ENCODE peak calls at places on chromosomes 11 and 22, in five cellular contexts. C, U, X, P and W are unnamed samples.
A peak's percentile ranks its signal among the peaks of the same experiment; 100 is the strongest.

GRCh38 chr11:57800444-57801184 is 39.0 kb downstream of the CTNND1 start:
- DNase-seq in C (peak; percentile 45), U (no peak), X (peak; percentile 78), P (no peak), W (no peak)

GRCh38 chr11:73358071-73358470 is 18.1 kb upstream of the RELT start:
- DNase-seq in C (no peak), U (no peak), X (no peak), P (no peak), W (no peak)

GRCh38 chr11:111387318-111387863 is 8.3 kb upstream of the POU2AF1 start:
- DNase-seq in C (no peak), U (no peak), X (peak; percentile 86), P (peak; percentile 80), W (peak; percentile 95)

GRCh38 chr22:20039683-20040325 is 18.9 kb downstream of the TANGO2 start:
- DNase-seq in C (no peak), U (no peak), X (peak; percentile 48), P (no peak), W (no peak)

GRCh38 chr22:19903513-19903912 is 38.1 kb upstream of the COMT start:
- DNase-seq in C (no peak), U (no peak), X (no peak), P (no peak), W (no peak)

GRCh38 chr11:92638678-92639077 is 330.8 kb upstream of the MTNR1B start:
- DNase-seq in C (no peak), U (no peak), X (no peak), P (no peak), W (no peak)

GRCh38 chr11:123111465-123111864 is 49.5 kb upstream of the HSPA8 start:
- DNase-seq in C (peak; percentile 15), U (no peak), X (no peak), P (no peak), W (no peak)

GRCh38 chr22:21646608-21647590 is 4.8 kb downstream of the SDF2L1 start:
- DNase-seq in C (peak; percentile 62), U (peak; percentile 80), X (peak; percentile 74), P (peak; percentile 60), W (peak; percentile 83)

GRCh38 chr11:12673601-12673923 is 659 bp upstream of the TEAD1 start:
- DNase-seq in C (no peak), U (no peak), X (no peak), P (no peak), W (no peak)

GRCh38 chr11:13480198-13480597 is 15.6 kb downstream of the PTH start:
- DNase-seq in C (no peak), U (no peak), X (no peak), P (no peak), W (peak; percentile 30)

GRCh38 chr11:109423114-109423859 is 1.3 kb downstream of the C11orf87 start:
- DNase-seq in C (no peak), U (no peak), X (no peak), P (no peak), W (no peak)

GRCh38 chr11:61778920-61779650 is 13.3 kb downstream of the TMEM258 start:
- DNase-seq in C (no peak), U (no peak), X (no peak), P (no peak), W (no peak)

GRCh38 chr22:46065733-46066454 is 84.4 kb upstream of the PPARA start:
- DNase-seq in C (no peak), U (no peak), X (no peak), P (no peak), W (no peak)

GRCh38 chr11:1221848-1222311 is 986 bp upstream of the MUC5B start:
- DNase-seq in C (no peak), U (no peak), X (no peak), P (peak; percentile 14), W (no peak)

GRCh38 chr11:81658722-81659121 is 1074.9 kb downstream of the FAM181B start:
- DNase-seq in C (peak; percentile 17), U (no peak), X (no peak), P (no peak), W (no peak)

DNA sequence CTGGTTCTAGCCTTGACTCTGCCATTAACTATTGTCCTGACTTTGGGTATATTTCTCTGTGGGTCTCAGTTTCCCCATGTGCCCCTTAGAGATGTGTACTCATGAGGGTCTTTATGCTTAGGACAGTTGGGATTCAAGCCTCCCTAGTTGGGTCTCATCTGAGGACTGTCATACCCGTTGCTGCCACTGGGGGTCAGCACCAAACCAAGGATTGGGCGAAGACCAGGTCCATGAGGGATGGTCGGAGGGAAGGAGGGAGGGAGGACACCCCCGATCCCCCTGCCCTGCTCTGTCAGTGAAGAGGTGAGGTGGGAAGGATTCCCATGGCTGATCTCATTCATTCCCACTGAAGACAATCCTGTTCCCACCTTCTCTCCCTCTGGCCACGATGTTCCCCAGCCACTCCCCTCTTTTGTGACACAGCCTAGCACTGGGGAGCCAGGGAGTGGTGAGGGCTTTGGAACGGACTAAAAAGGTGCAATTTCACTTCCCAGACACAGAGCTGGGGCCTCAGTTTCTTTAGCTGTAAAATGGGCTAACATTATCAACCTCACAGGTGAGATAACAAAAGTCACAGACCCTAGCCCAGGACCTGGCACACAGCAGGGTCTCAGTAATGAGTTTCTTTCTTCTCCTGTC is 12.4 kb upstream of the KLHL35 start:
- DNase-seq in C (peak; percentile 67), U (peak; percentile 51), X (peak; percentile 64), P (peak; percentile 63), W (peak; percentile 76)
- TF ChIP-seq POLR2A in C (no peak), U (no peak), X (no peak), P (no peak), W (no peak)

DNA sequence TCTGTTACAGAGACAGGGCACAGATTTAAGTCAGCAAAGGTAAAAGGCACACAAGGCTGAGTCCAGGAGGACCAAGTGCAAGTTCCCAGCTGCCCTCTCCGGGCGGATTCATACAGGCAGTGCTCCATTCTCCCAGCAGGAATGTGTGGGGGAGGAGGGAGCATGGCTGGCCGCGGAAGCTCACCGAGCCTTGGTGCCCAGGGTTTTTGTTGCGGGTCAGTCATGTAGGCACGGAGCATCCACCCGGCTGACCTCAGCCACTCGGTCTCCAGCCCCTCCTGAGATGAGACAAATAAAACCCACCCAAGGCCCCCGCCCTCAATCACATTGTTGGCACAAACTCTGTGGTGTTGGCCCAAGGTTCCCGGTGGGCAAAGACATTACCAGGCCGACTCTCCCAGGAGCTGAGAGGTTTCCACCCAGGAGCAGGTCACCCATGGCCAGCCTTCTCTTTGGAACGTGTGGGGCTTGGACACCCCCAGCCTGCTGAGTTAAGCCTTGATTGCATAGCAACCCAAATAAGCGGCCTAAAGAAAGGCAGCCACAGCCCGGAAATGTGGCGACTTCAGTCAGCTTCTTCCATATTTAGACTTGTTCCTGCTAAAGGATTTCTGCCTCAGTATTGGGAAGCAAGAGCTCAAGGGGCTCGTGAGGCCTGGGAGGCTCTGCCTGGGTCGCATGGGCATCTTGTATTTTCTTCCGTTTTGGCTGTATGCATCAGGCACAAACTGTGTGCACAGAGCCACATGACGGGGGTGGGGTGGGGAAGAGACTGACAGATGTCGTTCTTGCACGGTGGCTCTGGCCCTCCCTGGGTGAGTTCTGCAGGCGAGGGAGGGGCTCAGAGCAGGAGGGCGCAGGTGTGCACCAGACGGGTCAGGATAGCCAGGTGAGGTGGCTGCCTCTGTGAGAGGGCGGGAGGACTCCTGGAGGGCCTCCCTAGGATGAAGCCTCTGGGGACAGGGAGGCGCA is 63.0 kb downstream of the ARHGAP8 start:
- DNase-seq in C (no peak), U (no peak), X (no peak), P (no peak), W (no peak)
- TF ChIP-seq POLR2A in C (no peak), U (no peak), X (no peak), P (no peak), W (no peak)

GRCh38 chr11:47464479-47464878 is 15.5 kb upstream of the RAPSN start:
- DNase-seq in C (peak; percentile 76), U (no peak), X (no peak), P (no peak), W (no peak)
- TF ChIP-seq POLR2A in C (no peak), U (no peak), X (no peak), P (no peak), W (no peak)

GRCh38 chr22:28801845-28802594 is 1.7 kb upstream of the XBP1 start:
- DNase-seq in C (no peak), U (no peak), X (no peak), P (peak; percentile 64), W (peak; percentile 65)

GRCh38 chr22:28798810-28799124 is 1.6 kb downstream of the XBP1 start:
- DNase-seq in C (no peak), U (no peak), X (no peak), P (no peak), W (no peak)

GRCh38 chr22:28799834-28800307 is 498 bp downstream of the XBP1 start:
- DNase-seq in C (peak; percentile 46), U (peak; percentile 59), X (no peak), P (peak; percentile 68), W (peak; percentile 72)

GRCh38 chr22:28800308-28801041 is at the start of gene XBP1:
- DNase-seq in C (peak; percentile 81), U (peak; percentile 94), X (peak; percentile 94), P (peak; percentile 97), W (peak; percentile 96)

GRCh38 chr22:28799125-28799833 is 1.1 kb downstream of the XBP1 start:
- DNase-seq in C (peak; percentile 42), U (peak; percentile 82), X (peak; percentile 50), P (no peak), W (no peak)
- TF ChIP-seq POLR2A in C (no peak), U (peak; percentile 80), X (peak; percentile 52), P (peak; percentile 87), W (no peak)

DNA sequence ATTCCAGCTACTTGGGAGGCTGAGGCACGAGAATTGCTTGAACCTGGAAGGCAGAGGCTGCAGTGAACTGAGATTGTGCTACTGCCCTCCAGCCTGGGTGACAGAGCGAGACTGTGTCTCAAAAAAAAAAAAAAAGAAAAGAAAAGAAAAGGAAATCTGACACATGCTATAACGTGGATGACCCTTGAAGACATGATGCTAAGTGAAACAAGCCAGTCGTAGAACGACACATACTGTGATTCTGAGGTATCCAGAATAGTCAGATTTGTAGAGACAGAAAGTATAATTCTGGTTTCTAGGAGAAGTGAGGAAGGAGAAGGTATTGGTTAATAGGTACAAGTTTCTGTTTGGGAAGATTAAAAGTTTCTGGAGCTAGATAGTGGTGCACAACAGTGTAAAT is 6.7 kb upstream of the APOA5 start:
- DNase-seq in C (no peak), U (no peak), X (no peak), P (no peak), W (no peak)
- TF ChIP-seq POLR2A in C (no peak), U (no peak), X (no peak), P (no peak), W (no peak)

DNA sequence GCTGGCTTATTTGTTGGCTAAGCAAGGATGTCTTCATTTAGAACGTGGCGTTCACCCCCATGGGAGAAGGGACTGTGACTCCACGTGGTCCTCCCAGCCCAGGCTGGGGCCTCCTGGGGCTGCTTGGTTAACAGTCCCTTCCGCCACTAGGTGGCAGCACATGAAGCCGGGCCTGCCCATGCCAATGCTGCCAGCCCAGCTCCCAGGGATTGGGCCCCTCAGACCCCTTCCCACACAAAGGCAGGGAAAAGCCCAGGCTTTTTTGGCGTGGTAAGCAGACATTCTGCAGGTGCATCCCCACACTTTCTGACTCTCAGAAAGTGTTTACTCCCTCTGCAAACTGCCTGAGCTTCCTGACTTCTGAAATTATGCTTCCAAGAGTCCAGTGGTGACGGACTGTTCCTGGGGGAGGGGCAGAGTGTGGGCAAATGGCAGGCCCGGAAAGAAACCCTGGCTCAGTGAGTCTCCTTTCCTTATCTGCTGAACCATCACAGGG is 3.1 kb downstream of the CBX6 start:
- DNase-seq in C (peak; percentile 67), U (peak; percentile 63), X (peak; percentile 74), P (peak; percentile 86), W (peak; percentile 86)
- TF ChIP-seq POLR2A in C (no peak), U (no peak), X (no peak), P (no peak), W (no peak)

GRCh38 chr11:64306563-64306875 is 1.2 kb downstream of the ESRRA start:
- DNase-seq in C (no peak), U (no peak), X (no peak), P (no peak), W (no peak)
- TF ChIP-seq POLR2A in C (no peak), U (no peak), X (no peak), P (no peak), W (no peak)